ENCODE peak calls at places on chromosomes 12 and 14, in six cellular contexts. J, K, Z, B, G and C are unnamed samples.

GRCh38 chr12:124551268-124552144 is 15.9 kb downstream of the NCOR2 start:
- DNase-seq in J (no peak), K (no peak), Z (no peak), B (peak), G (no peak), C (no peak)

GRCh38 chr14:90828642-90829487 is 12.6 kb upstream of the TTC7B start:
- DNase-seq in J (no peak), K (no peak), Z (no peak), B (no peak), G (no peak), C (no peak)

GRCh38 chr14:21894003-21894897 is 220.6 kb upstream of the OR4E1 start:
- DNase-seq in J (no peak), K (no peak), Z (no peak), B (peak), G (no peak), C (no peak)

GRCh38 chr14:73462078-73462715 is 3.9 kb upstream of the NUMB start:
- DNase-seq in J (no peak), K (peak), Z (no peak), B (peak), G (no peak), C (no peak)

GRCh38 chr14:30553311-30553989 is 5.5 kb upstream of the G2E3 start:
- DNase-seq in J (no peak), K (no peak), Z (no peak), B (no peak), G (no peak), C (no peak)

GRCh38 chr12:47343684-47344567 is 264.2 kb upstream of the AMIGO2 start:
- DNase-seq in J (no peak), K (no peak), Z (no peak), B (no peak), G (no peak), C (no peak)

GRCh38 chr12:32568241-32568640 is 110.9 kb upstream of the DNM1L start:
- DNase-seq in J (no peak), K (peak), Z (no peak), B (no peak), G (no peak), C (no peak)

GRCh38 chr14:83347874-83348273 is 1814.2 kb upstream of the SEL1L start:
- DNase-seq in J (no peak), K (no peak), Z (no peak), B (no peak), G (no peak), C (no peak)

GRCh38 chr12:128857173-128857770 is 4.0 kb downstream of the GLT1D1 start:
- DNase-seq in J (no peak), K (no peak), Z (peak), B (no peak), G (no peak), C (no peak)

GRCh38 chr12:12715459-12716150 is 1.6 kb upstream of the CDKN1B start:
- DNase-seq in J (no peak), K (no peak), Z (no peak), B (peak), G (no peak), C (no peak)

GRCh38 chr12:24560867-24561266 is 388.0 kb downstream of the BCAT1 start:
- DNase-seq in J (no peak), K (no peak), Z (no peak), B (no peak), G (no peak), C (no peak)

GRCh38 chr14:74459289-74459946 is 33.4 kb upstream of the SYNDIG1L start:
- DNase-seq in J (peak), K (peak), Z (no peak), B (peak), G (peak), C (peak)

DNA sequence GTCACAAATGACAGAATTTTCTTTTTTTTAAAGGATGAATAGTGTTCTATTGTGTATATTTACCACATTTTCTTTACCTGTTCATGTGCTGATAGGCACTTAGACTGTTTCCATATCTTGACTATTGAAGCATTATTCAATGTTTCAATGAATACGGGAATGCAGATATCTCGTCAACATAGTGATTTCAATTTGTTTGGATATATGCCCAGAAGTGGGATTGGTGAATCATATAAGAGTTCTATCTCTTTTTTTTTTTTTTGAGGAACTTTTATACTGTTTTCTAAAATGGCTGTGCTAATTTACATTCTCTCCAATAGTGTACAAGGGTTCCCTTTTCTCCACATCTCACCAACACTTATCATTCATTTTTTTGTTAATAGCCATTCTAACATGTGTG is 97.9 kb upstream of the FAR2 start:
- DNase-seq in J (no peak), K (no peak), Z (no peak), B (no peak), G (no peak), C (no peak)
- TF ChIP-seq POLR2AphosphoS5 in J (no peak), K (no peak), Z (no peak), B (no peak), G (no peak), C (no peak)

DNA sequence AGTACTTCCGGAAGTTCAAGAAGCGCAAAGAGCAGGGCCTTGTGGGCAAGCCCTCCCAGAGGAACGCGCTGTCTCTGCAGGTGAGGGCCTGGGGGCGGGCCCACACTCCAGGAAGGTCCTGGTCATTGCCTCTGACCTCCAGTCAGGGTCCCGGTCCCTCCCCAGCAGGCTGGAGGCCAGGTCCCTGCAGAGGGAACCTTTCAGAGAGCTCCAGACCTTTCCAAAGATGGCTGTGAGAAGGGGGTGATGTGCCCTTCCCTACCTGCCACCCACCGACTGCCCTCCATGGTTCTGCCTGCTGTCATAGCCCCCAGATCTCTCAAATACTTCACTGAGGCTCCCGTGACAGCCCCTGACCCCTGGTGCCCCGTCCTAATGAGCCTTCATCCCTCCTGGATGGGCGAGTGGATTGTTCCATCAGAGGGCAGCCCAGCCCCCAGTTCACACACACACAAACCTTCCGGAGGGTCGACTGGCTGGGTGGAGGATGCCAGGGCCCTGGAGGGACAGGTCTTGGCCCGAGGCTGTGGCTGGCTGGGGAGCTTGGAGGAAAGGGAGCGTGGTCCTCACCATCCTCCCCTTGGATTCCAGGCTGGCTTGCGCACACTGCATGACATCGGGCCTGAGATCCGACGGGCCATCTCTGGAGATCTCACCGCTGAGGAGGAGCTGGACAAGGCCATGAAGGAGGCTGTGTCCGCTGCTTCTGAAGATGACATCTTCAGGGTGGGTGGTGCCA is 117.5 kb upstream of the FKBP4 start:
- DNase-seq in J (no peak), K (no peak), Z (no peak), B (no peak), G (no peak), C (no peak)
- TF ChIP-seq TAF1 in J (no peak), K (no peak), Z (no peak), B (no peak), G (no peak), C (no peak)

GRCh38 chr14:34875031-34875922 is at the start of gene BAZ1A:
- DNase-seq in J (no peak), K (peak), Z (peak), B (peak), G (peak), C (peak)
- TF ChIP-seq POLR2A in J (peak), K (peak), Z (peak), B (peak), G (peak), C (peak)

GRCh38 chr12:78343657-78344056 is 513.0 kb downstream of the NAV3 start:
- DNase-seq in J (no peak), K (no peak), Z (no peak), B (no peak), G (no peak), C (no peak)

GRCh38 chr12:78340406-78340805 is 509.7 kb downstream of the NAV3 start:
- DNase-seq in J (no peak), K (no peak), Z (no peak), B (no peak), G (no peak), C (no peak)

DNA sequence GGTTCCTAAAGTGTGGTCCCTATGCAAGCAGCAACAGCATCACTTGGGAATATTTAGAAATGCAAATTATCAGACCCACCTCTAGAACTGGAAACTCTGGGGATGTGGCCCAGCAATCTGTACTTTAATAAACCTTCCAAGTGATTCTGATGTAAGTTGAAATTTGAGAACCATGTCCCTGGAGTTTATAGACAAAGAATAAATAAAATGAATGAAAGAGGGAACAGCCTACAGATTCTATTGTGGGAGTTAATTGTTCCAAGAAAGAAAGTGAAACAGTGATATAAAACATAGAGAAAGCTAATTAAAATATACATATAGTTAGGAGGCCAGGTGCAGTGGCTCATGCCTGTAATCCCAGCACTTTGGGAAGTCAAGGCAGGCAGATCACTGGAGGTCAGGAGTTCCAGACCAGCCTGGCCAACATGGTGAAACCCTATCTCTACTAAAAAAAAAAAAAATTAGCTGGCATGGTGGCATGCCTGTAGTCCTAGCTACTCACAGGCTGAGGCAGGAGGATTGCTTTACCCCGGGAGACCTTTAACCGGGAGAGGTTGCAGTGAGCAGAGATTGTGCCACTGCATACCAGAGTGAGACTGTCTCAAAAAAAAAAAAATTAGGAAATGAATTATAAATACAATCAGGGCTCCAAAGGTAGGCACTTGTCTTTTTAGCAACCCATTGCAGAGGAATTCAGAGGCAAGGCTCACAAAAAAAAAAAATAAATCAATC is 507.5 kb downstream of the NAV3 start:
- DNase-seq in J (no peak), K (no peak), Z (no peak), B (no peak), G (no peak), C (no peak)
- TF ChIP-seq POLR2AphosphoS5 in J (no peak), K (no peak), Z (no peak), B (no peak), G (no peak), C (no peak)

GRCh38 chr12:41436076-41436475 is 248.0 kb downstream of the PDZRN4 start:
- DNase-seq in J (no peak), K (no peak), Z (no peak), B (no peak), G (no peak), C (no peak)

GRCh38 chr12:41441180-41441579 is 253.1 kb downstream of the PDZRN4 start:
- DNase-seq in J (no peak), K (no peak), Z (no peak), B (no peak), G (no peak), C (no peak)

GRCh38 chr12:41437578-41437977 is 249.5 kb downstream of the PDZRN4 start:
- DNase-seq in J (no peak), K (no peak), Z (no peak), B (no peak), G (no peak), C (no peak)

GRCh38 chr12:41439858-41440257 is 251.7 kb downstream of the PDZRN4 start:
- DNase-seq in J (no peak), K (no peak), Z (no peak), B (no peak), G (no peak), C (no peak)

DNA sequence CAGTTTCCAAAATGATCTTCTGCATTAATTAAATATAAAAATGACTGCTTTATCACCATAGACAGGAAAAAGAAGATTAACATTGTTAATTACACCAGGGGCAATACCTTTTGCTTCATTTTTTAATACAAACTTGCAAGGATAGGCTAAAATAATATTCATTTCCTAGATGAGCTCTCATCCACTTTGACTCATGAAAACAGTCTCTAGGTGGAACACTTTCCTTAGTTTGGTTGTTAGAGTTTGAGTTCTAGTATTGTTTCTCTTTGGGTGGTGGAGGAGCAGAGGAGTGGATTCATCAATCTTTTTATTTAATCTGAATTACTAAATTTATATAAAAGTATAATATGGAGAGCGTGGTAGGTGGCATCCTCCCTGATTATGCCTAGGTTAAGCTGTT is 251.0 kb downstream of the PDZRN4 start:
- DNase-seq in J (no peak), K (no peak), Z (no peak), B (no peak), G (no peak), C (no peak)
- TF ChIP-seq TAF1 in J (no peak), K (no peak), Z (no peak), B (no peak), G (no peak), C (no peak)